ENCODE peak calls at places on chromosomes 3 and 15, in four cellular contexts. K, C, X and T are unnamed samples.

GRCh38 chr3:10783360-10784346 is 32.4 kb upstream of the SLC6A11 start:
- DNase-seq in K (no peak), C (peak), X (peak), T (peak)

GRCh38 chr3:28971156-28971555 is 309.7 kb upstream of the RBMS3 start:
- DNase-seq in K (no peak), C (no peak), X (no peak), T (no peak)

GRCh38 chr15:96336045-96336642 is 5.6 kb downstream of the NR2F2 start:
- DNase-seq in K (no peak), C (no peak), X (no peak), T (peak)

GRCh38 chr15:49712846-49713450 is 92.1 kb downstream of the DTWD1 start:
- DNase-seq in K (no peak), C (peak), X (no peak), T (no peak)

GRCh38 chr15:67558502-67558901 is 16.0 kb downstream of the MAP2K5 start:
- DNase-seq in K (no peak), C (no peak), X (no peak), T (no peak)

GRCh38 chr3:169234595-169234994 is 428.9 kb downstream of the MECOM start:
- DNase-seq in K (no peak), C (no peak), X (no peak), T (no peak)

GRCh38 chr15:66751579-66751978 is 49.5 kb downstream of the SMAD6 start:
- DNase-seq in K (no peak), C (peak), X (peak), T (no peak)

GRCh38 chr3:29064085-29064484 is 216.8 kb upstream of the RBMS3 start:
- DNase-seq in K (no peak), C (no peak), X (no peak), T (peak)

GRCh38 chr3:125112981-125113380 is 57.2 kb upstream of the HEG1 start:
- DNase-seq in K (no peak), C (no peak), X (no peak), T (no peak)

GRCh38 chr3:176872771-176873209 is 324.5 kb downstream of the TBL1XR1 start:
- DNase-seq in K (peak), C (no peak), X (peak), T (peak)

GRCh38 chr3:195802261-195802701 is 9.4 kb downstream of the MUC4 start:
- DNase-seq in K (no peak), C (no peak), X (peak), T (no peak)

GRCh38 chr3:181176610-181177009 is 187.1 kb upstream of the DNAJC19 start:
- DNase-seq in K (no peak), C (peak), X (peak), T (peak)

GRCh38 chr15:93942140-93942808 is 289.1 kb upstream of the MCTP2 start:
- DNase-seq in K (no peak), C (peak), X (no peak), T (no peak)

GRCh38 chr3:7290062-7290825 is 429.3 kb downstream of the GRM7 start:
- DNase-seq in K (no peak), C (no peak), X (no peak), T (no peak)

GRCh38 chr3:115581347-115582135 is 41.8 kb upstream of the GAP43 start:
- DNase-seq in K (no peak), C (no peak), X (no peak), T (peak)

GRCh38 chr3:8486945-8487344 is 14.7 kb upstream of the LMCD1 start:
- DNase-seq in K (no peak), C (no peak), X (no peak), T (peak)